ENCODE peak calls at places on chromosomes 3 and 15, in six cellular contexts. Z is esophagus muscularis mucosa; P is GM13977; Y is stimulated activated CD4-positive, alpha-beta T cell treated with anti-CD3 and anti-CD28 coated beads, Interleukin-12 subunit alpha, Interleukin-12 subunit beta, amount 100 ng/mL, for 4 hours; Q is GM04504; A is activated effector memory CD4-positive, alpha-beta T cell treated with anti-CD3 and anti-CD28 coated beads, Interleukin-2, amount 50 U/mL, for 16 hours. F is an unnamed sample.

GRCh38 chr3:119418091-119418512 is 45.3 kb downstream of the TMEM39A start:
- DNase-seq in Z (no peak), P (no peak), Y (no peak), Q (no peak), A (no peak), F (no peak)

GRCh38 chr3:170563712-170564423 is 22.0 kb downstream of the SLC7A14 start:
- DNase-seq in Z (no peak), P (no peak), Y (no peak), Q (peak), A (no peak), F (no peak)

GRCh38 chr15:72472907-72473669 is 1.0 kb upstream of the ARIH1 start:
- DNase-seq in Z (no peak), P (no peak), Y (no peak), Q (peak), A (no peak), F (no peak)

GRCh38 chr3:14371573-14372474 is 30.6 kb upstream of the SLC6A6 start:
- DNase-seq in Z (no peak), P (no peak), Y (no peak), Q (peak), A (no peak), F (peak)

GRCh38 chr3:47715928-47716327 is 65.8 kb downstream of the SMARCC1 start:
- DNase-seq in Z (no peak), P (no peak), Y (no peak), Q (peak), A (no peak), F (peak)

GRCh38 chr15:92819312-92820232 is 80.6 kb upstream of the CHD2 start:
- DNase-seq in Z (no peak), P (no peak), Y (no peak), Q (no peak), A (no peak), F (no peak)

GRCh38 chr3:29268651-29269050 is 12.2 kb upstream of the RBMS3 start:
- DNase-seq in Z (no peak), P (no peak), Y (no peak), Q (no peak), A (no peak), F (no peak)

GRCh38 chr3:126931806-126932187 is 51.1 kb upstream of the PLXNA1 start:
- DNase-seq in Z (no peak), P (no peak), Y (no peak), Q (no peak), A (no peak), F (no peak)

GRCh38 chr15:54839379-54839778 is 357.4 kb downstream of the RSL24D1 start:
- DNase-seq in Z (no peak), P (no peak), Y (no peak), Q (no peak), A (no peak), F (no peak)

GRCh38 chr15:90001062-90001682 is at the start of gene ZNF710:
- DNase-seq in Z (no peak), P (peak), Y (peak), Q (peak), A (peak), F (no peak)

GRCh38 chr3:64489361-64490044 is 198.3 kb downstream of the ADAMTS9 start:
- DNase-seq in Z (no peak), P (no peak), Y (no peak), Q (no peak), A (no peak), F (no peak)

GRCh38 chr3:53545365-53546031 is 51.1 kb downstream of the CACNA1D start:
- DNase-seq in Z (peak), P (no peak), Y (no peak), Q (no peak), A (no peak), F (no peak)

GRCh38 chr3:146189519-146190173 is 28.7 kb upstream of the PLOD2 start:
- DNase-seq in Z (no peak), P (peak), Y (no peak), Q (no peak), A (no peak), F (peak)

GRCh38 chr3:124586126-124587052 is 143.9 kb upstream of the UMPS start:
- DNase-seq in Z (no peak), P (no peak), Y (no peak), Q (no peak), A (no peak), F (no peak)

GRCh38 chr3:126998728-126999127 is 15.8 kb downstream of the PLXNA1 start:
- DNase-seq in Z (no peak), P (no peak), Y (no peak), Q (no peak), A (no peak), F (no peak)

GRCh38 chr15:29262738-29263137 is 6.9 kb downstream of the NSMCE3 start:
- DNase-seq in Z (no peak), P (no peak), Y (no peak), Q (no peak), A (no peak), F (no peak)

GRCh38 chr15:29458361-29458760 is 188.7 kb upstream of the NSMCE3 start:
- DNase-seq in Z (no peak), P (no peak), Y (no peak), Q (no peak), A (no peak), F (no peak)

GRCh38 chr3:138608322-138609214 is at the start of gene FAIM:
- DNase-seq in Z (peak), P (peak), Y (peak), Q (peak), A (peak), F (peak)

GRCh38 chr15:52678468-52679231 is 538 bp downstream of the ATOSA start:
- DNase-seq in Z (no peak), P (peak), Y (peak), Q (peak), A (peak), F (no peak)

GRCh38 chr3:3683261-3683660 is 116.0 kb upstream of the LRRN1 start:
- DNase-seq in Z (no peak), P (no peak), Y (no peak), Q (no peak), A (no peak), F (no peak)

GRCh38 chr3:184110316-184110725 is 13.5 kb downstream of the HTR3E start:
- DNase-seq in Z (no peak), P (no peak), Y (no peak), Q (no peak), A (no peak), F (peak)

GRCh38 chr3:72163809-72164634 is 379.1 kb upstream of the PROK2 start:
- DNase-seq in Z (no peak), P (peak), Y (no peak), Q (no peak), A (no peak), F (no peak)

GRCh38 chr3:87733671-87734367 is 325.0 kb downstream of the CGGBP1 start:
- DNase-seq in Z (no peak), P (no peak), Y (no peak), Q (no peak), A (no peak), F (no peak)

GRCh38 chr15:38685686-38686339 is 121.2 kb upstream of the RASGRP1 start:
- DNase-seq in Z (no peak), P (no peak), Y (no peak), Q (no peak), A (no peak), F (no peak)

GRCh38 chr3:106049876-106050275 is 181.1 kb upstream of the CBLB start:
- DNase-seq in Z (no peak), P (no peak), Y (no peak), Q (no peak), A (no peak), F (no peak)

GRCh38 chr3:47804571-47804970 is 1.6 kb downstream of the DHX30 start:
- DNase-seq in Z (no peak), P (no peak), Y (no peak), Q (no peak), A (no peak), F (no peak)

GRCh38 chr3:41679412-41679811 is 282.5 kb downstream of the ULK4 start:
- DNase-seq in Z (no peak), P (no peak), Y (no peak), Q (no peak), A (no peak), F (no peak)

GRCh38 chr3:185069583-185070030 is 83.3 kb downstream of the C3orf70 start:
- DNase-seq in Z (no peak), P (no peak), Y (no peak), Q (no peak), A (no peak), F (no peak)

GRCh38 chr3:102979682-102980378 is 545.0 kb downstream of the ZPLD1 start:
- DNase-seq in Z (no peak), P (no peak), Y (no peak), Q (peak), A (no peak), F (peak)

GRCh38 chr15:99021669-99022068 is 14.1 kb upstream of the PGPEP1L start:
- DNase-seq in Z (peak), P (no peak), Y (no peak), Q (no peak), A (no peak), F (no peak)

GRCh38 chr3:10762611-10763247 is 53.3 kb upstream of the SLC6A11 start:
- DNase-seq in Z (no peak), P (no peak), Y (no peak), Q (no peak), A (no peak), F (no peak)

GRCh38 chr3:11459147-11459837 is 184.4 kb downstream of the VGLL4 start:
- DNase-seq in Z (no peak), P (no peak), Y (no peak), Q (no peak), A (no peak), F (no peak)

GRCh38 chr3:4531478-4532025 is 38.4 kb downstream of the ITPR1 start:
- DNase-seq in Z (no peak), P (no peak), Y (no peak), Q (no peak), A (no peak), F (no peak)

GRCh38 chr3:53198256-53198977 is 37.4 kb downstream of the PRKCD start:
- DNase-seq in Z (no peak), P (no peak), Y (no peak), Q (no peak), A (peak), F (no peak)

GRCh38 chr15:36294359-36294758 is 285.1 kb upstream of the CDIN1 start:
- DNase-seq in Z (no peak), P (no peak), Y (no peak), Q (no peak), A (no peak), F (no peak)

GRCh38 chr3:45127130-45127822 is 18.9 kb downstream of the CDCP1 start:
- DNase-seq in Z (no peak), P (no peak), Y (no peak), Q (no peak), A (no peak), F (no peak)

GRCh38 chr3:110253794-110254193 is 817.8 kb upstream of the NECTIN3 start:
- DNase-seq in Z (no peak), P (no peak), Y (no peak), Q (no peak), A (no peak), F (no peak)

GRCh38 chr15:99141943-99142342 is 37.1 kb downstream of the SYNM start:
- DNase-seq in Z (no peak), P (no peak), Y (no peak), Q (no peak), A (no peak), F (no peak)

F was measured in HCT116.